ENCODE peak calls at places on chromosome 17, in eight cellular contexts. L, G, I, F, H, D, P and W are unnamed samples.

GRCh38 chr17:65121916-65122821 is 15.0 kb upstream of the RGS9 start:
- DNase-seq in L (no peak), G (no peak), I (no peak), F (no peak), H (no peak), D (no peak), P (no peak), W (no peak)

GRCh38 chr17:47875011-47875471 is 21.0 kb upstream of the SP2 start:
- DNase-seq in L (no peak), G (no peak), I (no peak), F (no peak), H (peak; percentile 32), D (no peak), P (no peak), W (no peak)

GRCh38 chr17:5537251-5537650 is 47.1 kb downstream of the NLRP1 start:
- DNase-seq in L (no peak), G (no peak), I (no peak), F (no peak), H (no peak), D (peak; percentile 55), P (no peak), W (no peak)

GRCh38 chr17:49365667-49366066 is 3.6 kb upstream of the ZNF652 start:
- DNase-seq in L (no peak), G (no peak), I (no peak), F (no peak), H (no peak), D (no peak), P (no peak), W (no peak)

GRCh38 chr17:44197980-44198720 is 1.5 kb downstream of the ATXN7L3 start:
- DNase-seq in L (no peak), G (no peak), I (peak; percentile 51), F (peak; percentile 42), H (no peak), D (peak; percentile 53), P (no peak), W (peak; percentile 53)

GRCh38 chr17:64306850-64307463 is 43.9 kb upstream of the TEX2 start:
- DNase-seq in L (peak; percentile 68), G (peak; percentile 58), I (peak; percentile 67), F (peak; percentile 43), H (no peak), D (peak; percentile 88), P (peak; percentile 73), W (peak; percentile 61)

GRCh38 chr17:8492121-8492520 is 56.4 kb downstream of the NDEL1 start:
- DNase-seq in L (no peak), G (no peak), I (no peak), F (no peak), H (peak; percentile 27), D (no peak), P (no peak), W (no peak)

GRCh38 chr17:15963670-15964110 is 18.8 kb downstream of the ADORA2B start:
- DNase-seq in L (no peak), G (no peak), I (no peak), F (no peak), H (no peak), D (peak; percentile 66), P (no peak), W (no peak)

GRCh38 chr17:35765731-35766488 is 5.2 kb downstream of the C17orf50 start:
- DNase-seq in L (no peak), G (no peak), I (no peak), F (no peak), H (no peak), D (no peak), P (no peak), W (no peak)

GRCh38 chr17:28949185-28950016 is 1.9 kb downstream of the PHF12 start:
- DNase-seq in L (peak; percentile 68), G (peak; percentile 49), I (peak; percentile 68), F (peak; percentile 63), H (peak; percentile 86), D (peak; percentile 53), P (peak; percentile 58), W (peak; percentile 72)

GRCh38 chr17:41772218-41772585 is 14.3 kb downstream of the JUP start:
- DNase-seq in L (no peak), G (no peak), I (peak; percentile 31), F (peak; percentile 88), H (no peak), D (no peak), P (peak; percentile 90), W (no peak)

GRCh38 chr17:75689441-75689873 is 22.3 kb downstream of the SAP30BP start:
- DNase-seq in L (no peak), G (no peak), I (no peak), F (no peak), H (no peak), D (no peak), P (no peak), W (no peak)

GRCh38 chr17:59004338-59005111 is 102.2 kb downstream of the TRIM37 start:
- DNase-seq in L (peak; percentile 46), G (peak; percentile 50), I (peak; percentile 55), F (peak; percentile 60), H (no peak), D (peak; percentile 73), P (peak; percentile 67), W (no peak)

GRCh38 chr17:74368341-74369152 is 1.2 kb downstream of the GPR142 start:
- DNase-seq in L (peak; percentile 75), G (peak; percentile 59), I (peak; percentile 71), F (peak; percentile 54), H (peak; percentile 79), D (peak; percentile 72), P (peak; percentile 82), W (peak; percentile 73)

GRCh38 chr17:45404870-45405249 is 27.8 kb downstream of the ARHGAP27 start:
- DNase-seq in L (no peak), G (no peak), I (no peak), F (no peak), H (no peak), D (no peak), P (no peak), W (no peak)

GRCh38 chr17:41329279-41329925 is 13.9 kb upstream of the KRTAP17-1 start:
- DNase-seq in L (no peak), G (no peak), I (peak; percentile 26), F (peak; percentile 35), H (no peak), D (peak; percentile 48), P (peak; percentile 41), W (no peak)

GRCh38 chr17:72390675-72391501 is 270.1 kb downstream of the SOX9 start:
- DNase-seq in L (no peak), G (no peak), I (no peak), F (no peak), H (no peak), D (no peak), P (no peak), W (no peak)

DNA sequence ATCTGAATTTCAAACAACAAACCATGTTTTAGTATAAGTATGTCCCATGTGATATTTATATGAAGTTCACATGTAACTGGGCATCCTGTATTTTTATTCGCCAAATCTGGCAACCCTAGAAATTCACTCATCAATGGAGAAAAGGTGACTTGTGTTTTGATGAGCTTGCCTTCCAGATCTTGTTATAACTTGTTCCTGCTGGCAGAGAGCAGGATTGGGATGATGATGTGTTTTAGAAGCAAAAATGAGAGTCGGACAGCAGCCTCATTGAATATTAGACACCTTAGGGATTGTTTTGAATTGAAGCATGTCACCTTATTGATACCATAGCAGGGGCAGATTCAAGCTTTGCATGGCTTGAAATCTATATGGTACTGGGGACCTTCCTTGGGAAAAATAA is 85.4 kb upstream of the MED13 start:
- DNase-seq in L (no peak), G (no peak), I (no peak), F (no peak), H (no peak), D (no peak), P (no peak), W (no peak)
- TF ChIP-seq CTCF in L (no peak), G (no peak), I (no peak), F (no peak), H (no peak), D (no peak), P (no peak), W (no peak)

DNA sequence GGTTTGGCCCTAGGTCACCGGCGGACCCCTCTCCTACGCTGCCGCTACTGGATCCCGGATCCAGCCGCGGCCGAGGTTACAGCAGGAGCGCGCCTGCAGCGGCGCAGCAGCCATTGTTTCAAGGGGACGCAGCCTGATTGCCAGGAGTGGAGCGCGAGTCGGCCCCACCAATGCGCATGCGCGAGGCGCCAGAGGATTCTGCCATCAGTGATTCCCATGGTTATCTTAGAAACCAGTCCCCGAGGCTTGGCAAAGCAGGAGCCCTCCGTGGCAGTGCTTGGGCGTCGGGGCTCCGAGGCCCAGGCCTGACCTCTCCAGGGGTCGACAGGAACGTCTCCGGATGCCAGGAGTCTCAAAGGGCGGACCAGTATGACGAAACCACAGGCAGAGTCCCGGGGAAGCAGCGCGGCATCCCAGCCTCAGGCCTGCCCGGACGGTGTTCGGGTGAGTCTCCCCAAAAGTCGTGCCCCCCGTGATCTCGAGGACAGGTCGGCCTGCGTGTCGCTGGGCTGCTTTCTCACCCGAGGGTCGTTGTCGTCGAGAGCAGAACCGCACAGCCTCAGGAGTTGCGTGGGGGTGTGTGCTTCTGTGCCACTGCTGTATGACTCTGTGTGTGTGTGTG is 608.5 kb downstream of the KCNJ18 start:
- DNase-seq in L (no peak), G (no peak), I (no peak), F (no peak), H (no peak), D (no peak), P (no peak), W (no peak)
- H3K9me3 ChIP-seq in L (no peaks in the 10 kb centered on the region), G (no peaks in the 10 kb centered on the region), I (no peaks in the 10 kb centered on the region), F (no peaks in the 10 kb centered on the region), H (no peaks in the 10 kb centered on the region), D (no peaks in the 10 kb centered on the region), P (no peaks in the 10 kb centered on the region), W (no peaks in the 10 kb centered on the region)

DNA sequence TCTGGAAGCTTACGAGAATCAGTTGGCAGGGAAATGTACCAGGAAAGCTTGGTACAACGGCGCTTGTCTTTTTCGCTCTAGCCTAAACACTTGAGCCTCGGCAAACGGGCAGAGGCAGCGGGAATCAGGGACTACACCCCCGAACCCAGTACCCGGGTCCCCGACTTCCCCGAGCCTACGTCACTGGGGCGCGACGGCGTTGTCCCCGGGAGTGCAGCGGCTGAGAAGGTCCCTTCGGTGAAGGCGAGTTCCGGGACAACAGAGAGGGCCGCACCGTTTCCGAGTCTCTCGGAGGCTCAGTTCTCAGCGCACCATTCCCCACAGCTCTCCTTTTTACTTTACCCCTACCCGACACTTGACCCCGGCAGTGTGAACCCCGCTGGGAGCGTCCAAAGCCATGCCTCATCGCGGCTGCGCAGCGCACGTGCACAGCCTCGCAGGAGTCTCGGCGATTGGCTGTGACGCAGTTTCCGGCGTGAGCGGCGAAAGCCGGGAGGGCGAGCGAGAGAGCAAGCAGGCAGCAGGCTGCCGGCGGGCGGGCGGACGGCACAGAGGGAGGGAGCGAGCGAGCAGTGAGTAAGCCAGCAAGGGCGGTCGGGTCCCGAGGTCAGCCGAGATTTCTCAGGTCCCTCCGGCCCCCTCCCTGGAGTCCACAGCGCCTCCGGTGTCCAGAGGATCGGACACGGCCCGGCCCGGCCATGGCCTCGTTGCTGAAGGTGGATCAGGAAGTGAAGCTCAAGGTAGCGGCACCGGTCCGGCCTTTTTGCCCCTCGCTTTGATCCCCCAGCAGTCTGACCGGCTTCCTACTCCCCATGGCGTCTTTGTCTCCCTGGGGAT is at the start of gene PSME3:
- DNase-seq in L (peak; percentile 92), G (peak; percentile 87), I (peak; percentile 89), F (peak; percentile 88), H (peak; percentile 96), D (peak; percentile 90), P (peak; percentile 93), W (peak; percentile 96)
- TF ChIP-seq CTCF in L (no peak), G (peak; percentile 28), I (no peak), F (peak; percentile 8), H (no peak), D (no peak), P (no peak), W (no peak)

DNA sequence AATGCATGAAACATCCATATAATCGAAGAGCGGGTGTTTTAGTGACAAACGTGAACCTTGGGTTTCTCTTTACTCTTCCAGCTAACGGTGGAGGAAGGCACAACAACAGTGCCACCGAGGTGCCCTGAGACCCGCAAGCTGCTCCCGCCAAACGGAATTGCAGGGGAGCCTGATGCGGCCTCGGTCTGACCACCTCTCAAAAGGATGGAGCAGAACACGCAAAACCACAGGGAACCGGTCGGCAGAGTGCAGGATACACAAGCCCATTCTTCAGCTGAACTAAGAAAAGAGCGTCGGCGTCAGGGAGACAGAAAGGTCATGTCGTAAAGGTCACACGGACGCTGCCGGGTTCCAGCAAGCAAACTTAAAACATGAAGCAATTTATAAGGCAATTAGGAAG is 109.5 kb upstream of the ZNF750 start:
- DNase-seq in L (no peak), G (no peak), I (peak; percentile 9), F (no peak), H (peak; percentile 41), D (no peak), P (no peak), W (peak; percentile 1)
- H3K9me3 ChIP-seq in L (no peaks in the 10 kb centered on the region), G (peaks cover 18% of the 10 kb centered on the region), I (peaks cover 2% of the 10 kb centered on the region), F (no peaks in the 10 kb centered on the region), H (no peaks in the 10 kb centered on the region), D (no peaks in the 10 kb centered on the region), P (peaks cover 10% of the 10 kb centered on the region), W (peaks cover 18% of the 10 kb centered on the region)